ENCODE peak calls at places on chromosome 17, in nine cellular contexts. One of them, this sample, is unnamed. For H3K9me3 and H3K4me1, the result is how much of the 10 kb centered on the place peaks cover.

GRCh38 chr17:77869665-77870132 is 88.8 kb upstream of the TNRC6C start:
- DNase-seq in neural progenitor cell: no peak
- DNase-seq in K562: no peak
- DNase-seq in fibroblast of lung: no peak
- DNase-seq in colonic mucosa: no peak
- DNase-seq in IMR-90: no peak
- DNase-seq in HCT116: no peak
- DNase-seq in endodermal cell: no peak
- DNase-seq in endothelial cell of umbilical vein: no peak
- DNase-seq in this sample: no peak

GRCh38 chr17:59845595-59846390 is 47.0 kb downstream of the TUBD1 start:
- DNase-seq in HCT116: peak
- DNase-seq in K562: peak
- DNase-seq in neural progenitor cell: no peak
- DNase-seq in colonic mucosa: peak
- DNase-seq in IMR-90: peak
- DNase-seq in fibroblast of lung: peak
- DNase-seq in endothelial cell of umbilical vein: peak
- DNase-seq in endodermal cell: peak
- DNase-seq in this sample: peak

GRCh38 chr17:45345554-45346254 is 28.9 kb upstream of the MAP3K14 start:
- DNase-seq in neural progenitor cell: no peak
- DNase-seq in IMR-90: peak
- DNase-seq in colonic mucosa: no peak
- DNase-seq in endodermal cell: no peak
- DNase-seq in K562: peak
- DNase-seq in HCT116: no peak
- DNase-seq in fibroblast of lung: peak
- DNase-seq in endothelial cell of umbilical vein: peak
- DNase-seq in this sample: peak

GRCh38 chr17:55167024-55167721 is 97.6 kb upstream of the HLF start:
- DNase-seq in K562: no peak
- DNase-seq in endodermal cell: no peak
- DNase-seq in HCT116: no peak
- DNase-seq in colonic mucosa: no peak
- DNase-seq in endothelial cell of umbilical vein: peak
- DNase-seq in fibroblast of lung: peak
- DNase-seq in IMR-90: no peak
- DNase-seq in neural progenitor cell: no peak
- DNase-seq in this sample: no peak

GRCh38 chr17:80861892-80862291 is 129.7 kb upstream of the CHMP6 start:
- DNase-seq in fibroblast of lung: peak
- DNase-seq in neural progenitor cell: peak
- DNase-seq in HCT116: no peak
- DNase-seq in endodermal cell: peak
- DNase-seq in K562: no peak
- DNase-seq in endothelial cell of umbilical vein: no peak
- DNase-seq in colonic mucosa: no peak
- DNase-seq in IMR-90: peak
- DNase-seq in this sample: peak

GRCh38 chr17:35947156-35947585 is 3.7 kb upstream of the LYZL6 start:
- DNase-seq in endothelial cell of umbilical vein: peak
- DNase-seq in HCT116: peak
- DNase-seq in K562: peak
- DNase-seq in IMR-90: peak
- DNase-seq in fibroblast of lung: peak
- DNase-seq in neural progenitor cell: peak
- DNase-seq in colonic mucosa: peak
- DNase-seq in endodermal cell: peak
- DNase-seq in this sample: peak

GRCh38 chr17:76793775-76794174 is 55.9 kb downstream of the MFSD11 start:
- DNase-seq in neural progenitor cell: peak
- DNase-seq in IMR-90: peak
- DNase-seq in endodermal cell: peak
- DNase-seq in HCT116: peak
- DNase-seq in fibroblast of lung: peak
- DNase-seq in endothelial cell of umbilical vein: peak
- DNase-seq in K562: peak
- DNase-seq in colonic mucosa: no peak
- DNase-seq in this sample: peak

GRCh38 chr17:37089998-37090397 is 141.2 kb downstream of the AATF start:
- DNase-seq in colonic mucosa: no peak
- DNase-seq in K562: no peak
- DNase-seq in endodermal cell: no peak
- DNase-seq in neural progenitor cell: no peak
- DNase-seq in endothelial cell of umbilical vein: peak
- DNase-seq in fibroblast of lung: no peak
- DNase-seq in IMR-90: no peak
- DNase-seq in HCT116: no peak
- DNase-seq in this sample: no peak

GRCh38 chr17:82913304-82914043 is 73.7 kb upstream of the ZNF750 start:
- DNase-seq in IMR-90: no peak
- DNase-seq in K562: peak
- DNase-seq in HCT116: no peak
- DNase-seq in fibroblast of lung: no peak
- DNase-seq in endothelial cell of umbilical vein: peak
- DNase-seq in endodermal cell: no peak
- DNase-seq in neural progenitor cell: peak
- DNase-seq in colonic mucosa: no peak
- DNase-seq in this sample: no peak

GRCh38 chr17:75815399-75815798 is 28.8 kb downstream of the UNC13D start:
- DNase-seq in HCT116: no peak
- DNase-seq in endodermal cell: no peak
- DNase-seq in endothelial cell of umbilical vein: no peak
- DNase-seq in K562: no peak
- DNase-seq in fibroblast of lung: no peak
- DNase-seq in IMR-90: no peak
- DNase-seq in colonic mucosa: no peak
- DNase-seq in neural progenitor cell: no peak
- DNase-seq in this sample: no peak

GRCh38 chr17:11880714-11881113 is 116.6 kb downstream of the ZNF18 start:
- DNase-seq in endodermal cell: no peak
- DNase-seq in IMR-90: no peak
- DNase-seq in colonic mucosa: peak
- DNase-seq in HCT116: peak
- DNase-seq in fibroblast of lung: no peak
- DNase-seq in K562: peak
- DNase-seq in endothelial cell of umbilical vein: no peak
- DNase-seq in neural progenitor cell: peak
- DNase-seq in this sample: no peak

GRCh38 chr17:59702304-59702703 is 4.9 kb downstream of the PTRH2 start:
- DNase-seq in endothelial cell of umbilical vein: no peak
- DNase-seq in endodermal cell: peak
- DNase-seq in IMR-90: no peak
- DNase-seq in K562: peak
- DNase-seq in neural progenitor cell: no peak
- DNase-seq in HCT116: no peak
- DNase-seq in fibroblast of lung: no peak
- DNase-seq in colonic mucosa: no peak
- DNase-seq in this sample: no peak

GRCh38 chr17:33962857-33963655 is 292.0 kb upstream of the CCL2 start:
- DNase-seq in IMR-90: no peak
- DNase-seq in endodermal cell: no peak
- DNase-seq in endothelial cell of umbilical vein: no peak
- DNase-seq in HCT116: no peak
- DNase-seq in colonic mucosa: no peak
- DNase-seq in fibroblast of lung: no peak
- DNase-seq in neural progenitor cell: no peak
- DNase-seq in K562: no peak
- DNase-seq in this sample: no peak

GRCh38 chr17:19002191-19002590 is 2.4 kb downstream of the FAM83G start:
- DNase-seq in K562: no peak
- DNase-seq in HCT116: no peak
- DNase-seq in neural progenitor cell: no peak
- DNase-seq in endodermal cell: no peak
- DNase-seq in IMR-90: no peak
- DNase-seq in endothelial cell of umbilical vein: no peak
- DNase-seq in fibroblast of lung: no peak
- DNase-seq in colonic mucosa: no peak
- DNase-seq in this sample: no peak

GRCh38 chr17:65185686-65186382 is 48.7 kb downstream of the RGS9 start:
- DNase-seq in endodermal cell: peak
- DNase-seq in colonic mucosa: no peak
- DNase-seq in fibroblast of lung: no peak
- DNase-seq in HCT116: no peak
- DNase-seq in K562: peak
- DNase-seq in IMR-90: no peak
- DNase-seq in endothelial cell of umbilical vein: no peak
- DNase-seq in neural progenitor cell: no peak
- DNase-seq in this sample: no peak

GRCh38 chr17:65183736-65184135 is 46.6 kb downstream of the RGS9 start:
- DNase-seq in colonic mucosa: no peak
- DNase-seq in endothelial cell of umbilical vein: peak
- DNase-seq in HCT116: no peak
- DNase-seq in IMR-90: peak
- DNase-seq in K562: no peak
- DNase-seq in neural progenitor cell: peak
- DNase-seq in endodermal cell: peak
- DNase-seq in fibroblast of lung: peak
- DNase-seq in this sample: peak

GRCh38 chr17:65184235-65184959 is 47.2 kb downstream of the RGS9 start:
- DNase-seq in endothelial cell of umbilical vein: no peak
- DNase-seq in endodermal cell: peak
- DNase-seq in neural progenitor cell: no peak
- DNase-seq in fibroblast of lung: no peak
- DNase-seq in IMR-90: no peak
- DNase-seq in HCT116: no peak
- DNase-seq in colonic mucosa: no peak
- DNase-seq in K562: no peak
- DNase-seq in this sample: no peak

GRCh38 chr17:65182233-65182632 is 45.1 kb downstream of the RGS9 start:
- DNase-seq in colonic mucosa: no peak
- DNase-seq in neural progenitor cell: no peak
- DNase-seq in endothelial cell of umbilical vein: no peak
- DNase-seq in endodermal cell: peak
- DNase-seq in fibroblast of lung: no peak
- DNase-seq in IMR-90: no peak
- DNase-seq in K562: no peak
- DNase-seq in HCT116: no peak
- DNase-seq in this sample: no peak

GRCh38 chr17:65185060-65185459 is 47.9 kb downstream of the RGS9 start:
- DNase-seq in neural progenitor cell: no peak
- DNase-seq in colonic mucosa: no peak
- DNase-seq in HCT116: no peak
- DNase-seq in endothelial cell of umbilical vein: no peak
- DNase-seq in IMR-90: no peak
- DNase-seq in endodermal cell: no peak
- DNase-seq in fibroblast of lung: no peak
- DNase-seq in K562: no peak
- DNase-seq in this sample: no peak
- H3K9ac ChIP-seq in neural progenitor cell: no peak
- H3K9ac ChIP-seq in colonic mucosa: no peak
- H3K9ac ChIP-seq in HCT116: no peak
- H3K9ac ChIP-seq in endothelial cell of umbilical vein: no peak
- H3K9ac ChIP-seq in IMR-90: peak
- H3K9ac ChIP-seq in endodermal cell: no peak
- H3K9ac ChIP-seq in fibroblast of lung: no peak
- H3K9ac ChIP-seq in K562: no peak
- H3K9ac ChIP-seq in this sample: no peak

GRCh38 chr17:26782153-26782552 is 511.8 kb upstream of the WSB1 start:
- DNase-seq in endodermal cell: no peak
- DNase-seq in fibroblast of lung: no peak
- DNase-seq in endothelial cell of umbilical vein: no peak
- DNase-seq in HCT116: no peak
- DNase-seq in neural progenitor cell: no peak
- DNase-seq in colonic mucosa: no peak
- DNase-seq in K562: no peak
- DNase-seq in IMR-90: no peak
- DNase-seq in this sample: no peak
- H3K9me3 ChIP-seq in endodermal cell: half or more
- H3K9me3 ChIP-seq in fibroblast of lung: under half
- H3K9me3 ChIP-seq in endothelial cell of umbilical vein: under half
- H3K9me3 ChIP-seq in HCT116: under half
- H3K9me3 ChIP-seq in neural progenitor cell: under half
- H3K9me3 ChIP-seq in colonic mucosa: under half
- H3K9me3 ChIP-seq in K562: under half
- H3K9me3 ChIP-seq in IMR-90: under half
- H3K9me3 ChIP-seq in this sample: under half

DNA sequence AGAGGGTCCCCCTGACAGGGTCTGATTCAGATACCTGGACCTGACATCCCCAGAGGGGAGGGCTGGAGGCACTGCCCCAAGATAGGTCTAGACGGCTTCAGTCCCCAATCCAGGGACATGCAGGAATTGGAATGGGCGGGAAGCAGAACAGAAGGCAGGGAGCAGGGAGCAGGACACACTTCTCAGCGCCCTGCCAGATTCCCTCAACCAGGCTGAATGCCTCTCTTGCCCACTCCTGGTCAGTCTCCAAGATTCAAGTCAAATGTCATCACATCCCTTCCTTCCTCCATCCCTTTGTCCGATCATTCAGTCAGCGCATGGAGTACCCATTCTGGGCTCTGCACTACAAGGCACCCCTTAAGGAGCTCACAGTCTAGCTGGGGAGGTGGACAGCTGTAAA is 26.7 kb upstream of the PHF12 start:
- DNase-seq in neural progenitor cell: no peak
- DNase-seq in HCT116: no peak
- DNase-seq in K562: no peak
- DNase-seq in colonic mucosa: no peak
- DNase-seq in endodermal cell: no peak
- DNase-seq in fibroblast of lung: no peak
- DNase-seq in endothelial cell of umbilical vein: no peak
- DNase-seq in IMR-90: no peak
- DNase-seq in this sample: no peak
- H3K4me1 ChIP-seq in neural progenitor cell: under half
- H3K4me1 ChIP-seq in HCT116: under half
- H3K4me1 ChIP-seq in K562: under half
- H3K4me1 ChIP-seq in colonic mucosa: under half
- H3K4me1 ChIP-seq in endodermal cell: under half
- H3K4me1 ChIP-seq in fibroblast of lung: under half
- H3K4me1 ChIP-seq in endothelial cell of umbilical vein: under half
- H3K4me1 ChIP-seq in IMR-90: under half
- H3K4me1 ChIP-seq in this sample: under half

GRCh38 chr17:17835415-17836249 is 1.2 kb downstream of the SREBF1 start:
- DNase-seq in K562: no peak
- DNase-seq in endodermal cell: no peak
- DNase-seq in endothelial cell of umbilical vein: no peak
- DNase-seq in neural progenitor cell: no peak
- DNase-seq in IMR-90: no peak
- DNase-seq in fibroblast of lung: no peak
- DNase-seq in HCT116: no peak
- DNase-seq in colonic mucosa: no peak
- DNase-seq in this sample: no peak

GRCh38 chr17:17836818-17837379 is at the start of gene SREBF1:
- DNase-seq in endodermal cell: peak
- DNase-seq in colonic mucosa: peak
- DNase-seq in K562: peak
- DNase-seq in IMR-90: peak
- DNase-seq in HCT116: no peak
- DNase-seq in neural progenitor cell: peak
- DNase-seq in endothelial cell of umbilical vein: peak
- DNase-seq in fibroblast of lung: peak
- DNase-seq in this sample: peak

GRCh38 chr17:17836250-17836817 is 452 bp downstream of the SREBF1 start:
- DNase-seq in neural progenitor cell: peak
- DNase-seq in IMR-90: peak
- DNase-seq in colonic mucosa: peak
- DNase-seq in fibroblast of lung: peak
- DNase-seq in K562: peak
- DNase-seq in HCT116: peak
- DNase-seq in endothelial cell of umbilical vein: peak
- DNase-seq in endodermal cell: peak
- DNase-seq in this sample: peak

GRCh38 chr17:17833664-17834357 is 3.0 kb downstream of the SREBF1 start:
- DNase-seq in endothelial cell of umbilical vein: no peak
- DNase-seq in endodermal cell: no peak
- DNase-seq in K562: no peak
- DNase-seq in IMR-90: no peak
- DNase-seq in colonic mucosa: no peak
- DNase-seq in HCT116: no peak
- DNase-seq in neural progenitor cell: no peak
- DNase-seq in fibroblast of lung: no peak
- DNase-seq in this sample: no peak

GRCh38 chr17:17834974-17835373 is 1.8 kb downstream of the SREBF1 start:
- DNase-seq in IMR-90: no peak
- DNase-seq in HCT116: no peak
- DNase-seq in K562: no peak
- DNase-seq in endodermal cell: no peak
- DNase-seq in endothelial cell of umbilical vein: no peak
- DNase-seq in neural progenitor cell: no peak
- DNase-seq in fibroblast of lung: no peak
- DNase-seq in colonic mucosa: no peak
- DNase-seq in this sample: no peak
- H3K9ac ChIP-seq in IMR-90: no peak
- H3K9ac ChIP-seq in HCT116: peak
- H3K9ac ChIP-seq in K562: peak
- H3K9ac ChIP-seq in endodermal cell: no peak
- H3K9ac ChIP-seq in endothelial cell of umbilical vein: peak
- H3K9ac ChIP-seq in neural progenitor cell: no peak
- H3K9ac ChIP-seq in fibroblast of lung: no peak
- H3K9ac ChIP-seq in colonic mucosa: peak
- H3K9ac ChIP-seq in this sample: peak

This sample was measured in adipocyte.